ENCODE peak calls at places on chromosomes 16 and 17, in four cellular contexts. H, Y, V and S are unnamed samples.

GRCh38 chr17:2295575-2295974 is 8.0 kb downstream of the SMG6 start:
- DNase-seq in V (no peak), H (no peak), Y (no peak), S (no peak)

GRCh38 chr16:77777745-77778144 is 10.6 kb upstream of the VAT1L start:
- DNase-seq in Y (no peak), V (no peak), H (no peak), S (no peak)

GRCh38 chr16:53754938-53755910 is 51.3 kb downstream of the FTO start:
- DNase-seq in Y (no peak), V (no peak), H (no peak), S (no peak)

GRCh38 chr17:79942591-79943353 is 92.9 kb downstream of the TBC1D16 start:
- DNase-seq in Y (no peak), H (no peak), V (no peak), S (no peak)

GRCh38 chr16:69396187-69397061 is 10.6 kb upstream of the TERF2 start:
- DNase-seq in H (peak), V (peak), Y (peak), S (peak)

GRCh38 chr16:57284206-57284951 is at the start of gene PLLP:
- DNase-seq in Y (peak), V (no peak), H (peak), S (no peak)

GRCh38 chr17:75047398-75048098 is 523 bp downstream of the KCTD2 start:
- DNase-seq in H (no peak), V (no peak), Y (peak), S (no peak)

GRCh38 chr17:40528692-40529417 is 27.4 kb upstream of the TNS4 start:
- DNase-seq in V (no peak), Y (no peak), H (no peak), S (no peak)

GRCh38 chr16:3824121-3824795 is 56.3 kb downstream of the CREBBP start:
- DNase-seq in H (no peak), Y (no peak), V (no peak), S (no peak)

GRCh38 chr16:11614587-11615175 is 28.0 kb upstream of the LITAF start:
- DNase-seq in V (no peak), Y (no peak), H (no peak), S (no peak)

GRCh38 chr17:43900858-43901754 is 6.2 kb downstream of the MPP2 start:
- DNase-seq in H (peak), V (no peak), Y (no peak), S (no peak)

GRCh38 chr16:78096386-78096785 is 3.1 kb upstream of the WWOX start:
- DNase-seq in V (no peak), H (no peak), Y (no peak), S (no peak)

GRCh38 chr16:81699596-81699995 is 79.5 kb upstream of the PLCG2 start:
- DNase-seq in Y (no peak), H (no peak), V (no peak), S (no peak)

GRCh38 chr16:60074378-60074777 is 1340.3 kb upstream of the GOT2 start:
- DNase-seq in V (no peak), H (no peak), Y (no peak), S (no peak)

GRCh38 chr16:60077791-60078280 is 1343.7 kb upstream of the GOT2 start:
- DNase-seq in Y (no peak), V (no peak), H (no peak), S (no peak)

GRCh38 chr16:60073376-60073775 is 1339.3 kb upstream of the GOT2 start:
- DNase-seq in V (no peak), Y (no peak), H (no peak), S (no peak)
- TF ChIP-seq CTCF in V (no peak), Y (no peak), H (no peak), S (no peak)

DNA sequence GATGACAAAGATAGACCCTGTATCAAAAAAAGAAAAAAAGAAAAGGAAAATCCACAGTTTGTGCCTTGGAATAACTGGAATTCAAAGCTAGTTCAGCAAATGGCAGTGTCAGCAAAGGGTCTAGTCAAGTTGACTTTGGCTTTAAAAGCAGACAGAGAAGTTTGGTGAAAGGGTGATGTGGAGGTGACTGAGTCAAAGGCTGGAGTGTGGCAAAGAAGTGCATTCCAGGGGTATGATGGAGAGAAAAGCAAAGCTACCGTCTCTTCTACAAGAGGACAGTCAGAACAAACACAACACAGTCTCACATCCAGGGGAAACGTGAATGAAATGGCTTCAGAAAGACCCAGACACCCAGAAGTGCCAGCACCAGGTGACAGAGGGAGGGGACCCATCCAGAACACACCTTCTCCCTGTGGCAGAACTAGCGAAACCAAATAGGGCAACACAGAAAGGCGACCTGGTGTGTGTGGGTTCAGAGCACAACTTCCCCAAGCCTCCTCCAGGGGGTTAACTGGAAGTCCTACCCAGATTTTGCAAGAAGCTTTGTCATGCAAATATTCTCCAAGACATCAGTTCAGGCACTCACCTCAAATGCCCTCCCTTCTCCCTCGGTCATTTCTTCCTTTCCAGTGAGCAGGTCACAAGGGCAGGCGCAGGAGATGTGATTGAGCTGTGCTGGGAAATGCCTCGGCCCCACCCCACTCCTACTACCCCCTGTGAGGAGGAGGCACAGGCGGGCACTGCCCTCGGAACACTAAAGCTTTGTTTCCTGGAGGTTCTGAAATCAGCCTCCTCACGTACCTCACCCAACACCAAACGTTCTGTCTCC is 481.9 kb downstream of the SOX9 start:
- DNase-seq in H (no peak), Y (no peak), V (no peak), S (peak)
- TF ChIP-seq ELF1 in H (no peak), Y (no peak), V (no peak), S (no peak)

GRCh38 chr17:20009302-20010098 is at the start of gene SPECC1:
- DNase-seq in V (peak), Y (peak), H (peak), S (peak)
- TF ChIP-seq CTCF in V (peak), Y (peak), H (peak), S (peak)

GRCh38 chr16:22250522-22250921 is 44.4 kb downstream of the EEF2K start:
- DNase-seq in Y (no peak), H (no peak), V (no peak), S (no peak)
- TF ChIP-seq ELF1 in Y (no peak), H (no peak), V (no peak), S (no peak)

GRCh38 chr17:50183439-50184001 is 17.7 kb downstream of the SGCA start:
- DNase-seq in Y (no peak), H (no peak), V (no peak), S (no peak)

GRCh38 chr17:50185724-50186545 is 15.5 kb downstream of the COL1A1 start:
- DNase-seq in Y (no peak), V (no peak), H (no peak), S (no peak)

GRCh38 chr17:50182783-50183438 is 17.1 kb downstream of the SGCA start:
- DNase-seq in H (no peak), V (no peak), Y (no peak), S (no peak)

GRCh38 chr17:50184611-50185398 is 16.6 kb downstream of the COL1A1 start:
- DNase-seq in Y (peak), V (no peak), H (no peak), S (no peak)

DNA sequence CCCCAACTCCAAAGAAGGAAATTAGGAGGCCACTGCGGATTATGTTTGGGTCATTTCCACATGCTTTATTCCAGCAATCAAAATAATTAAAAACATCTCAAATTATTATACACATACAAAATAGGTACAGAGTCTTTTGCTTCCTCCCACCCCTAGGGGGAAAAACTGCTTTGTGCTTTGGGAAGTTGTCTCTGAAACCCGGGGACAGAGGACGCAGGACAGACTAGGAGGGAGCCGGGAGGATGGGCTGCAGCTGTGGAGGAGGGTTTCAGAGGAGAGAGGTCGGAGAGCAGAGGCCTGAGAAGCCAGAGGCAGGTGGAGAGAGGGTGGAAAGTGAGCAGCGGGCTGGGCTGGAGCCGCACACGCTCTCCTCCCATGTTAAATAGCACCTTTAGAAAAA is 17.4 kb downstream of the COL1A1 start:
- DNase-seq in H (peak), V (no peak), Y (peak), S (no peak)
- TF ChIP-seq CTCF in H (peak), V (no peak), Y (no peak), S (no peak)

DNA sequence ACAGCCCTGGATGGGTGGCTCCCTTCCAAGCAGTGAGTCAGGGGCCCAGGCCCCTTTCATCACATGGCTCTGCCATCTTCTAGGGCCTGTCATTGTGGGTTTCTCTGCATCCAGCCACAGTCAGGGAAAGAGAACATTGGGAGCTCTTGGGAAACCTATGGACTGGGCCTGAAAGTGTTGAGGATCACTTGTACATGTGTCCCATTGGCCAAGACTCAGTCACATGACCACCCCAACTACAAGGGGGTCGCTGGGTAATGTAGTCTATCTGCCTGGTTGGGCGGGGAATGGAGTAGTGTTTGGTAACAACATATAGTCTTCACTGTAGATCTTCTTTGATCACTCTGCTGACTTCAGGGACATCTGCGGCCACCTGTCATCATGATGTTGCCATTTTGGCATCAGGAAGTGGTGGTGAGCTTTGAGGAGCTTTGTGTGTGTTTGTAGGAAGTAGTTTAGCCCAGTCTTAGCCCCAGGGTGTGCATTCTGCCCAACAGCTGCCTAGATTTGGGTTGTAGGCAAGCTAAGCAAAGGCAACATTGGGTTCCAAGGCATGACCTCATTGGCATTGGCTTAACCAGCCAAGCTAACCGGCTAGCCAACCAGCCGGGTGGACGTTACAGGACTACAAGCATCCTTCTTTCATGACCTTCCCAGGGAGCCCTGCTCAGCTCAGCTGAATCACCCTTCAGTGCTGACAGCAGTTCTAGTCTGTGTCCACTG is 178.3 kb downstream of the NTN1 start:
- DNase-seq in H (no peak), V (no peak), Y (peak), S (no peak)
- TF ChIP-seq ELF1 in H (no peak), V (no peak), Y (no peak), S (no peak)

GRCh38 chr16:74999683-75000480 is 1.1 kb downstream of the ZNRF1 start:
- DNase-seq in V (peak), Y (peak), H (peak), S (no peak)
- TF ChIP-seq CTCF in V (peak), Y (no peak), H (peak), S (no peak)